ENCODE peak calls at places on chromosomes 3 and 15, in six cellular contexts. Q is transverse colon; K is SJSA1; B is endothelial cell of umbilical vein; P is naive thymus-derived CD4-positive, alpha-beta T cell; G is body of pancreas. E is an unnamed sample. For H3K27me3, the result is how much of the 10 kb centered on the place peaks cover.

GRCh38 chr15:98969126-98969735 is 38.4 kb downstream of the PGPEP1L start:
- DNase-seq in Q (no peak), K (no peak), B (no peak), P (no peak), G (no peak), E (no peak)

GRCh38 chr3:19046440-19046839 is 101.9 kb upstream of the KCNH8 start:
- DNase-seq in Q (no peak), K (no peak), B (no peak), P (no peak), G (no peak), E (no peak)

GRCh38 chr15:38058596-38059075 is 124.2 kb downstream of the TMCO5A start:
- DNase-seq in Q (no peak), K (no peak), B (no peak), P (no peak), G (no peak), E (no peak)

GRCh38 chr3:45537960-45538640 is 56.5 kb upstream of the LIMD1 start:
- DNase-seq in Q (peak), K (no peak), B (peak), P (no peak), G (peak), E (no peak)

GRCh38 chr15:53586815-53587214 is 172.6 kb downstream of the WDR72 start:
- DNase-seq in Q (peak), K (no peak), B (peak), P (no peak), G (peak), E (no peak)

GRCh38 chr15:85689729-85690128 is 105.0 kb downstream of the KLHL25 start:
- DNase-seq in Q (peak), K (no peak), B (peak), P (peak), G (no peak), E (peak)

GRCh38 chr3:49238274-49239127 is 38.5 kb downstream of the C3orf62 start:
- DNase-seq in Q (peak), K (no peak), B (peak), P (no peak), G (peak), E (no peak)

GRCh38 chr3:196268270-196269163 is 19.0 kb downstream of the PCYT1A start:
- DNase-seq in Q (no peak), K (peak), B (no peak), P (no peak), G (no peak), E (no peak)

GRCh38 chr15:93321881-93322282 is 232.9 kb upstream of the RGMA start:
- DNase-seq in Q (no peak), K (peak), B (no peak), P (no peak), G (peak), E (no peak)

GRCh38 chr15:64855206-64856000 is 13.7 kb downstream of the PLEKHO2 start:
- DNase-seq in Q (no peak), K (no peak), B (no peak), P (no peak), G (no peak), E (no peak)

GRCh38 chr15:62035256-62035908 is 24.9 kb downstream of the VPS13C start:
- DNase-seq in Q (no peak), K (no peak), B (peak), P (no peak), G (no peak), E (no peak)

GRCh38 chr15:29972051-29972450 is 110.7 kb upstream of the GOLGA8J start:
- DNase-seq in Q (no peak), K (no peak), B (no peak), P (no peak), G (no peak), E (no peak)

GRCh38 chr3:112302881-112303761 is 9.1 kb upstream of the SLC9C1 start:
- DNase-seq in Q (no peak), K (no peak), B (peak), P (no peak), G (no peak), E (no peak)

GRCh38 chr3:119819806-119820205 is 37.9 kb downstream of the NR1I2 start:
- DNase-seq in Q (no peak), K (no peak), B (no peak), P (no peak), G (no peak), E (no peak)

GRCh38 chr3:43435706-43436105 is 149.4 kb downstream of the SNRK start:
- DNase-seq in Q (no peak), K (no peak), B (no peak), P (no peak), G (no peak), E (no peak)

GRCh38 chr3:112341386-112341785 is 8.4 kb downstream of the CD200 start:
- DNase-seq in Q (no peak), K (no peak), B (no peak), P (no peak), G (no peak), E (no peak)

GRCh38 chr3:193780371-193780770 is 187.4 kb downstream of the OPA1 start:
- DNase-seq in Q (no peak), K (no peak), B (no peak), P (no peak), G (no peak), E (no peak)

GRCh38 chr3:161171639-161172552 is 49.2 kb upstream of the NMD3 start:
- DNase-seq in Q (no peak), K (no peak), B (peak), P (no peak), G (no peak), E (no peak)

GRCh38 chr3:114370537-114371174 is 76.8 kb downstream of the TIGIT start:
- DNase-seq in Q (no peak), K (no peak), B (no peak), P (no peak), G (no peak), E (no peak)

GRCh38 chr3:111667621-111668239 is 72.6 kb upstream of the ZBED2 start:
- DNase-seq in Q (peak), K (no peak), B (peak), P (peak), G (no peak), E (no peak)

GRCh38 chr15:29687204-29687768 is 135.0 kb downstream of the TJP1 start:
- DNase-seq in Q (peak), K (no peak), B (no peak), P (no peak), G (peak), E (no peak)

GRCh38 chr15:41020311-41020710 is 67.0 kb downstream of the CHAC1 start:
- DNase-seq in Q (no peak), K (no peak), B (peak), P (no peak), G (no peak), E (no peak)

GRCh38 chr3:71129611-71130515 is 453.7 kb downstream of the FOXP1 start:
- DNase-seq in Q (no peak), K (no peak), B (peak), P (peak), G (no peak), E (no peak)

GRCh38 chr3:109532257-109533216 is 195.2 kb upstream of the DPPA4 start:
- DNase-seq in Q (peak), K (no peak), B (no peak), P (peak), G (peak), E (no peak)

GRCh38 chr3:72270730-72271129 is 485.8 kb upstream of the PROK2 start:
- DNase-seq in Q (no peak), K (no peak), B (no peak), P (no peak), G (no peak), E (no peak)

GRCh38 chr15:80265021-80265420 is 13.0 kb upstream of the CTXND1 start:
- DNase-seq in Q (no peak), K (no peak), B (no peak), P (no peak), G (no peak), E (no peak)

GRCh38 chr15:74563442-74563841 is 22.4 kb downstream of the ARID3B start:
- DNase-seq in Q (no peak), K (no peak), B (no peak), P (no peak), G (no peak), E (no peak)
- H3K27me3 ChIP-seq in Q (under half), K (under half), B (under half), P (under half), G (under half), E (under half)

GRCh38 chr15:73366766-73367623 is 1.8 kb downstream of the HCN4 start:
- DNase-seq in Q (no peak), K (no peak), B (no peak), P (no peak), G (no peak), E (no peak)
- H3K27me3 ChIP-seq in Q (half or more), K (half or more), B (under half), P (under half), G (under half), E (under half)

DNA sequence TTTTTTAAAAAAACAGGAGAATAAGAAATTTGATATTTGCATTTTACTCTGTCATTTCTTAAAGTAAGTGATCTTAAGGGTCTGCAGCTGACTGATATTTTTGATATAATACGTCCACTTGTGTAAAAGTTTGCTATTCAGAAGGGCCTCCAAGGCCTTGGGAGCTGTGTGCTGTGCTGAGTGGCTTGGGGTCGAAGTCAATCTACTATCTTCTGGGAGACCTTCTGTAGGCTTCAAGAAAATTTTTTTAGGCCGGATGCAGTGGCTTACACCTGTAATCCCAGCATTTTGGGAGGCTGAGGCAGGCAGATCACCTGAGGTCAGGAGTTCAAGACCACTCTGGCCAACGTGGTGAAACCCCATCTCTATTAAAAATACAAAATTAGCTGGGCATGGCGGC is 26.3 kb downstream of the THSD4 start:
- DNase-seq in Q (no peak), K (no peak), B (no peak), P (no peak), G (no peak), E (no peak)
- H3K27me3 ChIP-seq in Q (under half), K (under half), B (under half), P (under half), G (under half), E (under half)

GRCh38 chr3:126548556-126549466 is 9.9 kb downstream of the C3orf22 start:
- DNase-seq in Q (peak), K (no peak), B (no peak), P (no peak), G (no peak), E (peak)
- H3K27me3 ChIP-seq in Q (under half), K (under half), B (under half), P (under half), G (under half), E (under half)

DNA sequence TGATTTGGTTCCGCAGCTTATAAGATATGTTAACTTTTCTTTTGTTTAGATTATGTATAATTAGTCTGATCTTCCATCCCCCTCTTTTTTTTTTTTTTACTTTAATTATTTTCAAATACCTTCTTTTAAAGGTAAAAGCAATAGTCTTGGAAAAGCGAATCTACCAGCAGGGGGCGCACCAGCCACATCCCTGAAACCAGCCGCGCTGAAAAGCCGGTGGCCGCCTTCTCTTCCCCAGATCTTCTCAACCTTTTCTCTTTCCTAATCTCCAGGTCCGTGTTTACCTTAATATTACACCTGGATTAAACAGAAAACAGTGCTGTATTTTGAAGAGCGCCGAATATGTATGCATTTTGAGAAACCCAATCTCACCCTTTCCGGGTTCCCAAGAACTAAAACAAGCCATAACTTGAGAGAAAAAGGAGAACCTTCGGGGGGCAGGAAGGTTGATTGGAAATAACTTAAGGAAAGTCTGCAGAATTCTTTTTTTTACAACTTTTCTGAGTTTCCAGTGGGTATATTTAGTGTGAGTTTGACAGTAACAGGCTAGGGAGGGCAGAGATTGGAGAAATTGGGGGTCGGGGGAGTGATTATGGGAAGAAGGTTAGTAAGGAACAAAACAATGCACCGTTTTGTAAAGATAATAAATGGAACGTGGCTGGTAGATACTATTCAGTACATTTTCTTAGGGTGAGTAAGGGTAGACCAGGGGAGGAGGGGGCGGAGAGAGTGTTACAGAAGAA is 2.0 kb upstream of the SOX2 start:
- DNase-seq in Q (peak), K (peak), B (peak), P (no peak), G (peak), E (peak)
- H3K27me3 ChIP-seq in Q (half or more), K (under half), B (under half), P (under half), G (half or more), E (under half)

GRCh38 chr3:50352762-50353161 is 2.1 kb downstream of the CYB561D2 start:
- DNase-seq in Q (no peak), K (no peak), B (no peak), P (no peak), G (no peak), E (no peak)
- H3K27me3 ChIP-seq in Q (under half), K (under half), B (under half), P (under half), G (under half), E (under half)

GRCh38 chr3:62366093-62366419 is 7.3 kb downstream of the FEZF2 start:
- DNase-seq in Q (no peak), K (no peak), B (no peak), P (no peak), G (no peak), E (no peak)

GRCh38 chr3:62363275-62363674 is 10.1 kb downstream of the FEZF2 start:
- DNase-seq in Q (no peak), K (no peak), B (no peak), P (no peak), G (no peak), E (no peak)

GRCh38 chr3:62361824-62362223 is 11.5 kb downstream of the FEZF2 start:
- DNase-seq in Q (no peak), K (no peak), B (no peak), P (no peak), G (no peak), E (no peak)

GRCh38 chr3:62365311-62366092 is 7.8 kb downstream of the FEZF2 start:
- DNase-seq in Q (no peak), K (no peak), B (no peak), P (no peak), G (no peak), E (no peak)

DNA sequence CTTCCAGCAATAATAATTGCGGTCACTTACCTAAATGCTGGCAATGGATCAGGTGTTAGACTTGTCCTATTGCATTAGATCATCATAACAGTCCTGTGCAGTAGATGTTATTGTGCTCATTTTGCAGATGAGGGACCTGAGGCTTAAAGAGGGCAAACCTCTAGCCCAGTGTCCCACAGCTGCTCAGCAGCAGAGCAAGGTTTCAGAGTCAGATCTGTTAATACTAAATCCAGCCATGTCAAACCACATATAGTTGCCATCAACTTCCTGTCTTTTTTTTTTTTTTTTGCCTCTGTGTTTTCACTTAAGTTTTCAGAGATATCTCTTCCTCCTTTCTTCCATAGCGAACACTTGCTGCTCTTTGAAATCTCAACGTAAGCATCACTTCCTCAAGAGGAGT is 12.1 kb downstream of the FEZF2 start:
- DNase-seq in Q (no peak), K (no peak), B (no peak), P (no peak), G (no peak), E (no peak)
- H3K27me3 ChIP-seq in Q (under half), K (under half), B (under half), P (under half), G (under half), E (under half)